ENCODE peak calls at places on chromosomes 1 and 21, in four cellular contexts. E is CD8-positive, alpha-beta T cell; B is SJCRH30; Y is aorta. F is an unnamed sample. For H3K4me1 and H3K27me3, the result is how much of the 10 kb centered on the place peaks cover.

GRCh38 chr1:101388904-101389546 is 152.2 kb downstream of the S1PR1 start:
- DNase-seq in E (no peak), B (no peak), Y (no peak), F (no peak)

GRCh38 chr1:154772611-154773515 is 97.2 kb downstream of the KCNN3 start:
- DNase-seq in E (peak), B (no peak), Y (peak), F (no peak)

GRCh38 chr1:19688041-19688842 is 23.6 kb downstream of the HTR6 start:
- DNase-seq in E (peak), B (peak), Y (no peak), F (no peak)

GRCh38 chr1:112263464-112263863 is 132.6 kb upstream of the CTTNBP2NL start:
- DNase-seq in E (no peak), B (no peak), Y (no peak), F (no peak)

GRCh38 chr1:167922023-167922422 is 8.1 kb upstream of the ADCY10 start:
- DNase-seq in E (no peak), B (no peak), Y (no peak), F (no peak)

GRCh38 chr1:156115514-156116374 is 1.2 kb downstream of the LMNA start:
- DNase-seq in E (no peak), B (peak), Y (peak), F (no peak)

GRCh38 chr21:36297938-36298572 is 21.9 kb upstream of the MORC3 start:
- DNase-seq in E (peak), B (no peak), Y (peak), F (no peak)

GRCh38 chr1:207811920-207812720 is 60.3 kb downstream of the CD46 start:
- DNase-seq in E (no peak), B (peak), Y (peak), F (no peak)

GRCh38 chr1:6961905-6962304 is 176.7 kb downstream of the CAMTA1 start:
- DNase-seq in E (no peak), B (no peak), Y (no peak), F (no peak)

GRCh38 chr1:169884616-169885015 is 9.1 kb downstream of the SCYL3 start:
- DNase-seq in E (no peak), B (no peak), Y (no peak), F (no peak)

GRCh38 chr1:2584822-2585317 is 1.7 kb upstream of the PRXL2B start:
- DNase-seq in E (no peak), B (no peak), Y (peak), F (no peak)

GRCh38 chr1:30085814-30086770 is 637.3 kb downstream of the MATN1 start:
- DNase-seq in E (no peak), B (no peak), Y (peak), F (no peak)

GRCh38 chr1:219906924-219907771 is 21.2 kb downstream of the SLC30A10 start:
- DNase-seq in E (no peak), B (no peak), Y (no peak), F (no peak)

GRCh38 chr21:43814215-43815106 is 25.1 kb downstream of the RRP1 start:
- DNase-seq in E (no peak), B (peak), Y (no peak), F (no peak)

GRCh38 chr1:54861070-54861761 is 25.8 kb downstream of the DHCR24 start:
- DNase-seq in E (no peak), B (peak), Y (no peak), F (no peak)

GRCh38 chr1:194295690-194296089 is 1109.3 kb upstream of the B3GALT2 start:
- DNase-seq in E (peak), B (no peak), Y (no peak), F (no peak)

GRCh38 chr1:5578690-5579089 is 413.5 kb downstream of the NPHP4 start:
- DNase-seq in E (no peak), B (no peak), Y (no peak), F (no peak)

GRCh38 chr1:193058529-193059281 is 455 bp downstream of the UCHL5 start:
- DNase-seq in E (peak), B (peak), Y (peak), F (no peak)

GRCh38 chr1:89762801-89763648 is 57.8 kb upstream of the LRRC8D start:
- DNase-seq in E (peak), B (peak), Y (peak), F (peak)

GRCh38 chr1:211635602-211636205 is 39.7 kb downstream of the NEK2 start:
- DNase-seq in E (no peak), B (no peak), Y (no peak), F (no peak)

GRCh38 chr21:27104749-27105439 is 138.0 kb upstream of the ADAMTS5 start:
- DNase-seq in E (no peak), B (no peak), Y (no peak), F (no peak)

GRCh38 chr1:191993549-191993948 is 164.7 kb upstream of the RGS18 start:
- DNase-seq in E (no peak), B (no peak), Y (no peak), F (no peak)

GRCh38 chr21:42316891-42317290 is 1.7 kb upstream of the TFF3 start:
- DNase-seq in E (no peak), B (no peak), Y (no peak), F (no peak)

GRCh38 chr1:54835970-54836369 is 34.8 kb upstream of the TTC22 start:
- DNase-seq in E (no peak), B (no peak), Y (no peak), F (no peak)

GRCh38 chr1:154635162-154635561 is 27.2 kb upstream of the ADAR start:
- DNase-seq in E (no peak), B (no peak), Y (no peak), F (no peak)

GRCh38 chr1:44250113-44250781 is 37.0 kb downstream of the DMAP1 start:
- DNase-seq in E (no peak), B (no peak), Y (no peak), F (no peak)

GRCh38 chr21:45015469-45015860 is 58.9 kb upstream of the ADARB1 start:
- DNase-seq in E (no peak), B (no peak), Y (no peak), F (peak)

GRCh38 chr1:112894561-112895011 is 61.4 kb downstream of the SLC16A1 start:
- DNase-seq in E (no peak), B (no peak), Y (no peak), F (no peak)

GRCh38 chr1:78722947-78723346 is 73.3 kb downstream of the IFI44 start:
- DNase-seq in E (no peak), B (no peak), Y (no peak), F (no peak)

GRCh38 chr1:36924282-36924791 is 110.0 kb downstream of the GRIK3 start:
- DNase-seq in E (no peak), B (peak), Y (no peak), F (no peak)

GRCh38 chr21:42262826-42263225 is 43.9 kb downstream of the ABCG1 start:
- DNase-seq in E (no peak), B (no peak), Y (peak), F (no peak)

GRCh38 chr1:236495359-236496120 is 28.2 kb upstream of the LGALS8 start:
- DNase-seq in E (no peak), B (peak), Y (no peak), F (no peak)
- H3K4me1 ChIP-seq in E (under half), B (under half), Y (under half), F (under half)

DNA sequence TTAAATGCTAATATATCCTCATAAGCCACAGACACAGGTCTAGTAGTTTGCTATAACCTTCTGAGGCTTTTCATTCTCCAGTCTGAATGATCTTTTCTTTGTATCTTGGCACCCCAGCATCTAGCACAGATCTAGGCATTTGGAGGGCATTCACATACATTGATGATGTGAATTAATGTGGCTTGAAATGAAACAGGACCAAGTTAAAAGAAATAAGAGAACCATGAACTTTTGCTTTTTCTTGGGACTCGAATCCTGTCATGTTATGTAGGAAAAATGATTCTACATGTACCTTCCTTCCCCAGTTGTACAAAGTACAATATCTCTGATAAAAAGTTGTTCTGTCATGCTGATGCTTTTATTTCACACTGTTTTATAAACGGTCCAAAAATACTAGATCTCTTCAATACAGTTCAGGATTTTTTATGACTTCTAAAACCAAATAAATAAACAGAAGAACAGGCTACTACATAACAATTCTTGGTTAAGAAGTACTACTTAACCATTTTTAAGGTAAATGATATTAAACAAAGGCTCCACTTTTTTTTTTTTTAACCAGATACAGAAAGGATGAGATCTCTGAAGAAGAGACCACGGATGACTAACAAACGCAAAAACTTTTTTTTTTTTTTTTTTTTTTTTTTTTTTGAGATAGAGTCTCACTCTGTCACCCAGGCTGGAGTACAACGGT is 3.0 kb downstream of the SORT1 start:
- DNase-seq in E (no peak), B (no peak), Y (no peak), F (no peak)
- H3K27ac ChIP-seq in E (no peak), B (no peak), Y (peak), F (no peak)

GRCh38 chr1:212686069-212686468 is 13.6 kb downstream of the BATF3 start:
- DNase-seq in E (no peak), B (no peak), Y (no peak), F (no peak)

GRCh38 chr1:212688338-212689047 is 11.1 kb downstream of the BATF3 start:
- DNase-seq in E (no peak), B (no peak), Y (no peak), F (no peak)

GRCh38 chr1:212686591-212686990 is 13.0 kb downstream of the BATF3 start:
- DNase-seq in E (no peak), B (no peak), Y (no peak), F (no peak)

GRCh38 chr1:212689196-212689710 is 10.4 kb downstream of the BATF3 start:
- DNase-seq in E (no peak), B (no peak), Y (no peak), F (no peak)

DNA sequence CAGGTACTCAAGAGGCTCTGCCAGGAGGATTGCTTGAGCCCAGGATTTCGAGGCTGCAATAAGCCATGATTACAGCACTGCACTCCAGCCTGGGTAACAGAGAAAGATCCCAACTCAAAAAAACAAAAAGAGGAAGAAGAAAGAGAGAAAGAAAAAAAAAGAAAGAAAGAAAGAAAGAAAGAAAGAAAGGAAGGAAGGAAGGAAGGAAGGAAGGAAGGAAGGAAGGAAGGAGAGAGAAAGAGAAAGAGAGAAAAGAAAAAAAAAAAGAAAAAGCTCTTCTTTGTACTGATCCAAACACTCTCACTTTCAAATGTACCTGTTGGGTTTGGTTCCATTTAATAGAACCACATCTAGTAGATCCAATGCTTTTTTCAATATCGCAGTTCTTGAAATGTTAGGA is 11.8 kb downstream of the BATF3 start:
- DNase-seq in E (no peak), B (no peak), Y (no peak), F (no peak)
- H3K27me3 ChIP-seq in E (under half), B (under half), Y (under half), F (under half)

GRCh38 chr1:153340356-153340755 is 8.3 kb downstream of the PGLYRP4 start:
- DNase-seq in E (no peak), B (no peak), Y (no peak), F (no peak)

GRCh38 chr1:153343040-153343681 is 5.5 kb downstream of the PGLYRP4 start:
- DNase-seq in E (no peak), B (no peak), Y (no peak), F (no peak)

GRCh38 chr1:153341431-153341934 is 7.2 kb downstream of the PGLYRP4 start:
- DNase-seq in E (no peak), B (no peak), Y (no peak), F (no peak)

GRCh38 chr1:153343811-153344717 is 4.6 kb downstream of the PGLYRP4 start:
- DNase-seq in E (no peak), B (no peak), Y (no peak), F (no peak)

GRCh38 chr1:153342178-153342577 is 6.5 kb downstream of the PGLYRP4 start:
- DNase-seq in E (no peak), B (no peak), Y (no peak), F (no peak)
- H3K4me1 ChIP-seq in E (under half), B (under half), Y (under half), F (under half)

GRCh38 chr1:226975909-226976670 is 36.0 kb downstream of the COQ8A start:
- DNase-seq in E (no peak), B (no peak), Y (no peak), F (no peak)

GRCh38 chr1:226973898-226974543 is 33.9 kb downstream of the COQ8A start:
- DNase-seq in E (no peak), B (no peak), Y (peak), F (no peak)

GRCh38 chr1:226975259-226975908 is 35.3 kb downstream of the COQ8A start:
- DNase-seq in E (no peak), B (no peak), Y (peak), F (no peak)

GRCh38 chr1:226973371-226973897 is 33.3 kb downstream of the COQ8A start:
- DNase-seq in E (no peak), B (no peak), Y (peak), F (no peak)

DNA sequence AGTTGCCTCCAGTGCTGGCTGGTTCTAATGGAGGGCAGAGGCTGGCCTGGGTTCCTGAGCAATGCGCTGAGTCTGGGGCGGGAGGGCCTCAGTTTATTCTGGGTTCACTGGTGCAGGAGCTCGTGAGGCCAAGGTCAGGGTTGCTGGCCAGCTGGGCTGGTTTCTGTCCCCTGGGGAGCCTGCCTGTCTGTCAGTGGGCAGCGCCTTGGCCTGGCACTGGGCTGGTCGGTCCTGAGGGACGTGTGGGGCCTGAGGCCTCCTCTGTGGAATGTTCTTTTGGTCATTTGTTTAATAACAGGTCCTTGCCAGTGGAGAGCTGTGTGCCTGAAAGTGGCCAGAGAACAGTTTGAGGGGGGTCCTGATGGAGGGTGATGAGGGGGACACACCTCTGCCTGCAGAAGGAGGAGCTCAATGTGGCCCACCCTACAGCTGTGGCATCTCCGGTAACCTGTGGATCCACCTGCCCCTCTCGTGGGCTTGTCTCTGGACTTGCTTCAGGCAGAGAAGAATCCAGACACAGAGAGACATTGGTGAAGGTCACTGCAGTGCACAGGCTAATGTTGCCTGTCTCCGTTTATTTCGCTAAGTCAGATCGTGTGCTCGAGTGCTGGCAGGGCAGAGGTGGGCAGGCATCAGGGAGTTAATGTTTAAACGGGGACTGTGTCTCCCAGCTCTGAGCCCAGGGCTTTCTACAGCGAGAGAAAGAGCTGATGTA is 34.6 kb downstream of the COQ8A start:
- DNase-seq in E (no peak), B (no peak), Y (peak), F (no peak)
- H3K27ac ChIP-seq in E (no peak), B (no peak), Y (peak), F (no peak)

GRCh38 chr1:206114692-206115430 is 2.3 kb downstream of the AVPR1B start:
- DNase-seq in E (no peak), B (no peak), Y (no peak), F (no peak)
- H3K27me3 ChIP-seq in E (under half), B (under half), Y (under half), F (under half)

DNA sequence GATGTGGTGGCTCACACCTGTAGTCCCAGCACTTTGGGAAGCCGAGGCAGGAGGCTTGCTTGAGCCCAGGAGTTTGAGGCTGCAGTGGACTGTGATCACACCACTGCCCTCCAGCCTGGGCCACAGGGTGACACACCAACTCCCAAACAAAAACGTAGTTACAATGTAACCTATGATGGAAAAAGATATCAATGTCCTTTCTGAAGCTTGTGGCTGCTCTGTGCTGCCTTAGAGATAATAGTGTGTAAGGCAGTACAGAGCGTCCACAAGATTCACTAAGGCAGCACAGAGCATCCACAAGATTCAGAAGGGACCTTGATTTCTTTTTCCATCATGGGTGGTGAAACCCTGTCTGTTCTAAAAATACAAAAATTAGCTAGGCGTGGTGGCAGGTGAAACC is 42.5 kb downstream of the ACTN2 start:
- DNase-seq in E (no peak), B (no peak), Y (no peak), F (no peak)
- H3K4me1 ChIP-seq in E (under half), B (under half), Y (under half), F (under half)